ENCODE peak calls at places on chromosome X, in seven cellular contexts. Y is ACHN, H is myocyte, L is SW480, C is C1 segment of cervical spinal cord, V is T-cell, S is ELR. G is an unnamed sample.

GRCh38 chrX:39645059-39645895 is 452.5 kb downstream of the BCOR start:
- DNase-seq in C (no peak), Y (no peak), V (no peak), L (no peak), H (peak), S (peak), G (peak)

GRCh38 chrX:120761810-120762209 is 113.9 kb downstream of the CT47B1 start:
- DNase-seq in H (no peak), V (no peak), S (peak), Y (no peak), C (no peak), L (no peak), G (no peak)

GRCh38 chrX:112819013-112819635 is 21.5 kb downstream of the AMOT start:
- DNase-seq in C (no peak), Y (peak), S (no peak), L (peak), H (no peak), V (no peak), G (no peak)

GRCh38 chrX:16953606-16954211 is 7.3 kb downstream of the REPS2 start:
- DNase-seq in C (no peak), Y (no peak), H (no peak), V (no peak), L (peak), S (peak), G (peak)

GRCh38 chrX:123964155-123964554 is 2.6 kb downstream of the STAG2 start:
- DNase-seq in L (no peak), S (peak), C (no peak), Y (peak), V (no peak), H (no peak), G (no peak)

GRCh38 chrX:10242036-10242435 is 85.3 kb downstream of the CLCN4 start:
- DNase-seq in S (no peak), V (no peak), Y (no peak), L (no peak), C (no peak), H (no peak), G (no peak)

GRCh38 chrX:108736509-108737479 is at the start of gene IRS4:
- DNase-seq in S (peak), Y (no peak), L (no peak), C (no peak), H (no peak), V (no peak), G (no peak)

GRCh38 chrX:41407816-41408215 is 39.3 kb upstream of the NYX start:
- DNase-seq in S (no peak), H (no peak), C (no peak), Y (no peak), V (no peak), L (no peak), G (no peak)

GRCh38 chrX:2928127-2928582 is 984 bp downstream of the ARSD start:
- DNase-seq in C (peak), S (no peak), L (no peak), Y (peak), H (peak), V (no peak), G (no peak)

GRCh38 chrX:134512566-134512965 is 52.6 kb downstream of the HPRT1 start:
- DNase-seq in S (peak), V (no peak), Y (peak), H (peak), L (peak), C (no peak), G (peak)

GRCh38 chrX:7318661-7319060 is 170.7 kb upstream of the PUDP start:
- DNase-seq in V (no peak), L (no peak), H (no peak), S (no peak), C (no peak), Y (no peak), G (no peak)

GRCh38 chrX:23887448-23887847 is 20.3 kb downstream of the APOO start:
- DNase-seq in V (no peak), C (no peak), Y (no peak), L (no peak), H (no peak), S (no peak), G (no peak)

GRCh38 chrX:140713174-140713539 is 3.6 kb downstream of the LINC00632 start:
- DNase-seq in C (no peak), L (no peak), S (peak), V (no peak), H (no peak), Y (no peak), G (no peak)

GRCh38 chrX:134734343-134735001 is 76.2 kb upstream of the PLAC1 start:
- DNase-seq in H (peak), Y (no peak), V (no peak), S (peak), L (no peak), C (no peak), G (peak)

GRCh38 chrX:72100824-72101351 is 30.8 kb downstream of the RTL5 start:
- DNase-seq in H (peak), L (peak), V (peak), S (no peak), Y (no peak), C (no peak), G (no peak)

GRCh38 chrX:139720136-139720535 is 12.2 kb upstream of the MCF2 start:
- DNase-seq in L (no peak), C (no peak), H (peak), V (no peak), S (peak), Y (peak), G (peak)

GRCh38 chrX:13463608-13464007 is 105.8 kb upstream of the EGFL6 start:
- DNase-seq in V (no peak), L (peak), Y (no peak), S (peak), C (no peak), H (peak), G (peak)

GRCh38 chrX:83416273-83416672 is 91.8 kb upstream of the POU3F4 start:
- DNase-seq in C (no peak), S (peak), Y (peak), L (peak), V (no peak), H (no peak), G (no peak)

GRCh38 chrX:74251006-74251930 is 52.7 kb upstream of the ZCCHC13 start:
- DNase-seq in Y (no peak), C (no peak), S (peak), V (no peak), L (no peak), H (no peak), G (no peak)

GRCh38 chrX:13487731-13488505 is 81.5 kb upstream of the EGFL6 start:
- DNase-seq in L (peak), S (peak), Y (peak), V (peak), H (peak), C (no peak), G (peak)

GRCh38 chrX:120857240-120857639 is 18.4 kb downstream of the CT47B1 start:
- DNase-seq in S (no peak), C (no peak), H (no peak), Y (no peak), V (no peak), L (no peak), G (no peak)

GRCh38 chrX:20252392-20253231 is 14.1 kb downstream of the RPS6KA3 start:
- DNase-seq in C (no peak), V (peak), L (no peak), H (peak), S (peak), Y (peak), G (peak)

GRCh38 chrX:19811807-19812604 is 75.4 kb downstream of the SH3KBP1 start:
- DNase-seq in Y (no peak), H (peak), C (no peak), L (no peak), V (no peak), S (no peak), G (no peak)

GRCh38 chrX:121886557-121886956 is 839.1 kb downstream of the GLUD2 start:
- DNase-seq in L (no peak), H (no peak), Y (no peak), V (no peak), C (no peak), S (no peak), G (no peak)

GRCh38 chrX:50736651-50737050 is 77.3 kb downstream of the SHROOM4 start:
- DNase-seq in S (no peak), C (no peak), Y (no peak), H (no peak), V (no peak), L (no peak), G (no peak)

GRCh38 chrX:134659761-134660160 is 1.5 kb upstream of the PLAC1 start:
- DNase-seq in Y (no peak), S (peak), V (no peak), L (no peak), H (no peak), C (no peak), G (no peak)

GRCh38 chrX:100911731-100912130 is 17.0 kb downstream of the XKRX start:
- DNase-seq in H (no peak), S (peak), C (no peak), V (no peak), L (no peak), Y (no peak), G (no peak)

GRCh38 chrX:138847930-138848329 is 136.4 kb upstream of the FGF13 start:
- DNase-seq in H (peak), C (no peak), L (peak), Y (no peak), V (no peak), S (peak), G (no peak)

GRCh38 chrX:17923546-17923945 is 62.4 kb upstream of the RAI2 start:
- DNase-seq in Y (no peak), H (no peak), C (no peak), S (peak), V (no peak), L (peak), G (peak)

GRCh38 chrX:17519349-17519748 is 144.3 kb downstream of the NHS start:
- DNase-seq in S (no peak), V (no peak), C (no peak), Y (no peak), H (no peak), L (no peak), G (no peak)

GRCh38 chrX:144722307-144722706 is 525.0 kb upstream of the SPANXN1 start:
- DNase-seq in Y (no peak), L (no peak), V (no peak), H (no peak), S (no peak), C (no peak), G (no peak)

GRCh38 chrX:67555578-67556203 is 11.9 kb downstream of the AR start:
- DNase-seq in H (peak), Y (peak), C (no peak), V (no peak), S (peak), L (peak), G (peak)

GRCh38 chrX:13088155-13088485 is 43.7 kb upstream of the FAM9C start:
- DNase-seq in V (peak), H (no peak), S (no peak), Y (no peak), C (no peak), L (no peak), G (no peak)

GRCh38 chrX:58025979-58026378 is 115.7 kb upstream of the ZXDA start:
- DNase-seq in Y (peak), S (peak), H (peak), L (peak), V (peak), C (no peak), G (peak)

GRCh38 chrX:51336584-51336983 is 4.0 kb downstream of the NUDT10 start:
- DNase-seq in L (peak), V (peak), H (peak), Y (peak), C (no peak), S (peak), G (peak)